ENCODE peak calls at places on chromosomes 7 and 10, in five cellular contexts. One of them, this sample, is unnamed. For H3K36me3 and H3K27me3, the result is how much of the 10 kb centered on the place peaks cover.

GRCh38 chr7:55309040-55309991 is 55.8 kb upstream of the LANCL2 start:
- DNase-seq in psoas muscle: no peak
- DNase-seq in keratinocyte: no peak
- DNase-seq in uterus: no peak
- DNase-seq in lung: no peak
- DNase-seq in this sample: no peak

GRCh38 chr7:79217976-79218626 is 235.4 kb downstream of the MAGI2 start:
- DNase-seq in psoas muscle: no peak
- DNase-seq in keratinocyte: no peak
- DNase-seq in uterus: no peak
- DNase-seq in lung: no peak
- DNase-seq in this sample: no peak

GRCh38 chr7:41786943-41787342 is 84.1 kb upstream of the INHBA start:
- DNase-seq in psoas muscle: no peak
- DNase-seq in keratinocyte: no peak
- DNase-seq in uterus: no peak
- DNase-seq in lung: no peak
- DNase-seq in this sample: no peak

GRCh38 chr7:20798694-20799121 is 12.0 kb upstream of the SP8 start:
- DNase-seq in psoas muscle: no peak
- DNase-seq in keratinocyte: no peak
- DNase-seq in uterus: no peak
- DNase-seq in lung: no peak
- DNase-seq in this sample: no peak

GRCh38 chr7:16114633-16115032 is 306.7 kb downstream of the CRPPA start:
- DNase-seq in psoas muscle: no peak
- DNase-seq in keratinocyte: no peak
- DNase-seq in uterus: no peak
- DNase-seq in lung: no peak
- DNase-seq in this sample: no peak

GRCh38 chr7:75977741-75978140 is 16.7 kb downstream of the TMEM120A start:
- DNase-seq in psoas muscle: peak
- DNase-seq in keratinocyte: no peak
- DNase-seq in uterus: peak
- DNase-seq in lung: no peak
- DNase-seq in this sample: no peak

GRCh38 chr10:113267616-113268015 is 285.2 kb upstream of the HABP2 start:
- DNase-seq in psoas muscle: no peak
- DNase-seq in keratinocyte: no peak
- DNase-seq in uterus: no peak
- DNase-seq in lung: no peak
- DNase-seq in this sample: no peak

GRCh38 chr7:41466760-41467384 is 236.0 kb downstream of the INHBA start:
- DNase-seq in psoas muscle: no peak
- DNase-seq in keratinocyte: no peak
- DNase-seq in uterus: no peak
- DNase-seq in lung: no peak
- DNase-seq in this sample: no peak

GRCh38 chr7:96346291-96346953 is 24.5 kb upstream of the SLC25A13 start:
- DNase-seq in psoas muscle: no peak
- DNase-seq in keratinocyte: no peak
- DNase-seq in uterus: no peak
- DNase-seq in lung: no peak
- DNase-seq in this sample: no peak

GRCh38 chr10:132539431-132539839 is 1.8 kb downstream of the INPP5A start:
- DNase-seq in psoas muscle: peak
- DNase-seq in keratinocyte: no peak
- DNase-seq in uterus: no peak
- DNase-seq in lung: no peak
- DNase-seq in this sample: no peak

GRCh38 chr10:101772017-101772894 is 3.7 kb downstream of the FGF8 start:
- DNase-seq in psoas muscle: no peak
- DNase-seq in keratinocyte: no peak
- DNase-seq in uterus: no peak
- DNase-seq in lung: no peak
- DNase-seq in this sample: no peak

GRCh38 chr7:106679153-106679931 is 18.4 kb upstream of the CCDC71L start:
- DNase-seq in psoas muscle: no peak
- DNase-seq in keratinocyte: no peak
- DNase-seq in uterus: no peak
- DNase-seq in lung: peak
- DNase-seq in this sample: peak

GRCh38 chr7:87564290-87564963 is 36.3 kb downstream of the ABCB1 start:
- DNase-seq in psoas muscle: no peak
- DNase-seq in keratinocyte: no peak
- DNase-seq in uterus: no peak
- DNase-seq in lung: peak
- DNase-seq in this sample: peak

GRCh38 chr10:22630229-22631174 is 83.9 kb downstream of the PIP4K2A start:
- DNase-seq in psoas muscle: no peak
- DNase-seq in keratinocyte: no peak
- DNase-seq in uterus: no peak
- DNase-seq in lung: no peak
- DNase-seq in this sample: no peak

GRCh38 chr7:99141756-99142726 is 1.9 kb downstream of the SMURF1 start:
- DNase-seq in psoas muscle: peak
- DNase-seq in keratinocyte: no peak
- DNase-seq in uterus: peak
- DNase-seq in lung: peak
- DNase-seq in this sample: peak

GRCh38 chr10:60611291-60611747 is 167.0 kb upstream of the CDK1 start:
- DNase-seq in psoas muscle: no peak
- DNase-seq in keratinocyte: peak
- DNase-seq in uterus: no peak
- DNase-seq in lung: no peak
- DNase-seq in this sample: peak

GRCh38 chr7:103794424-103794823 is 195.0 kb downstream of the RELN start:
- DNase-seq in psoas muscle: no peak
- DNase-seq in keratinocyte: no peak
- DNase-seq in uterus: no peak
- DNase-seq in lung: no peak
- DNase-seq in this sample: no peak

GRCh38 chr7:126605056-126605455 is 647.7 kb downstream of the GRM8 start:
- DNase-seq in psoas muscle: no peak
- DNase-seq in keratinocyte: no peak
- DNase-seq in uterus: no peak
- DNase-seq in lung: no peak
- DNase-seq in this sample: no peak

GRCh38 chr7:137757146-137757925 is 89.4 kb downstream of the DGKI start:
- DNase-seq in psoas muscle: no peak
- DNase-seq in keratinocyte: no peak
- DNase-seq in uterus: no peak
- DNase-seq in lung: no peak
- DNase-seq in this sample: no peak

GRCh38 chr10:124741922-124742417 is 2.2 kb downstream of the FAM53B start:
- DNase-seq in psoas muscle: peak
- DNase-seq in keratinocyte: no peak
- DNase-seq in uterus: peak
- DNase-seq in lung: peak
- DNase-seq in this sample: no peak

GRCh38 chr10:70169011-70169410 is 1.3 kb downstream of the SAR1A start:
- DNase-seq in psoas muscle: no peak
- DNase-seq in keratinocyte: no peak
- DNase-seq in uterus: no peak
- DNase-seq in lung: no peak
- DNase-seq in this sample: no peak

GRCh38 chr7:41328131-41328530 is 374.8 kb downstream of the INHBA start:
- DNase-seq in psoas muscle: no peak
- DNase-seq in keratinocyte: no peak
- DNase-seq in uterus: no peak
- DNase-seq in lung: no peak
- DNase-seq in this sample: no peak

GRCh38 chr7:26686448-26686981 is 177.9 kb downstream of the SKAP2 start:
- DNase-seq in psoas muscle: peak
- DNase-seq in keratinocyte: no peak
- DNase-seq in uterus: no peak
- DNase-seq in lung: no peak
- DNase-seq in this sample: peak

GRCh38 chr10:100728928-100729876 is 16.2 kb upstream of the PAX2 start:
- DNase-seq in psoas muscle: no peak
- DNase-seq in keratinocyte: no peak
- DNase-seq in uterus: no peak
- DNase-seq in lung: no peak
- DNase-seq in this sample: no peak

GRCh38 chr10:113991091-113991860 is 52.4 kb upstream of the ADRB1 start:
- DNase-seq in psoas muscle: no peak
- DNase-seq in keratinocyte: no peak
- DNase-seq in uterus: no peak
- DNase-seq in lung: no peak
- DNase-seq in this sample: no peak

GRCh38 chr10:124657806-124658205 is 86.4 kb downstream of the FAM53B start:
- DNase-seq in psoas muscle: no peak
- DNase-seq in keratinocyte: no peak
- DNase-seq in uterus: no peak
- DNase-seq in lung: no peak
- DNase-seq in this sample: no peak

GRCh38 chr10:124158592-124158991 is 65.2 kb upstream of the CHST15 start:
- DNase-seq in psoas muscle: no peak
- DNase-seq in keratinocyte: no peak
- DNase-seq in uterus: no peak
- DNase-seq in lung: no peak
- DNase-seq in this sample: no peak

GRCh38 chr7:2723138-2723850 is 35.3 kb downstream of the AMZ1 start:
- DNase-seq in psoas muscle: peak
- DNase-seq in keratinocyte: no peak
- DNase-seq in uterus: no peak
- DNase-seq in lung: no peak
- DNase-seq in this sample: no peak

GRCh38 chr7:105399043-105399725 is 10.5 kb upstream of the SRPK2 start:
- DNase-seq in psoas muscle: no peak
- DNase-seq in keratinocyte: no peak
- DNase-seq in uterus: no peak
- DNase-seq in lung: no peak
- DNase-seq in this sample: no peak

GRCh38 chr10:97771055-97771811 is 566 bp downstream of the SFRP5 start:
- DNase-seq in psoas muscle: no peak
- DNase-seq in keratinocyte: no peak
- DNase-seq in uterus: no peak
- DNase-seq in lung: no peak
- DNase-seq in this sample: no peak

DNA sequence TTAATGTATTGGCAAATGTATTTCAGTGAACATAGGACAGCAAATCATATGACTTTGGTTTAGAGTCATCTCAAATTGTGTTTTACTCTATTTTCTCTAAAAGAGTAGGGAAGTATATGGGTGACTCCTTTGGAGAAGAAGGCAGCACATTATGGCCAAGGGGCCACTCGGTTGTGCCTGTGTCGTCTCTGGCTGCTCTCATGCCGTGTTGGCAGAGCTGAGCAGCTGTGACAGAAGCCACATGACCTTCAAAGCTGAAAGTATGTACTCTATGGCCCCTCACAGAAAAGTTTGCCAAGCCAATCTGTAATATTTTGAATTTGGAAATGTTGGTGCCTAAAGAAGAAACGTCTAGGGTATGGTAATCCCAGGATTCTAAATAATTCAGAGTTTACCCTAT is 47.5 kb downstream of the TASOR2 start:
- DNase-seq in psoas muscle: no peak
- DNase-seq in keratinocyte: no peak
- DNase-seq in uterus: no peak
- DNase-seq in lung: no peak
- DNase-seq in this sample: no peak
- H3K36me3 ChIP-seq in psoas muscle: half or more
- H3K36me3 ChIP-seq in keratinocyte: under half
- H3K36me3 ChIP-seq in uterus: under half
- H3K36me3 ChIP-seq in lung: under half
- H3K36me3 ChIP-seq in this sample: under half

DNA sequence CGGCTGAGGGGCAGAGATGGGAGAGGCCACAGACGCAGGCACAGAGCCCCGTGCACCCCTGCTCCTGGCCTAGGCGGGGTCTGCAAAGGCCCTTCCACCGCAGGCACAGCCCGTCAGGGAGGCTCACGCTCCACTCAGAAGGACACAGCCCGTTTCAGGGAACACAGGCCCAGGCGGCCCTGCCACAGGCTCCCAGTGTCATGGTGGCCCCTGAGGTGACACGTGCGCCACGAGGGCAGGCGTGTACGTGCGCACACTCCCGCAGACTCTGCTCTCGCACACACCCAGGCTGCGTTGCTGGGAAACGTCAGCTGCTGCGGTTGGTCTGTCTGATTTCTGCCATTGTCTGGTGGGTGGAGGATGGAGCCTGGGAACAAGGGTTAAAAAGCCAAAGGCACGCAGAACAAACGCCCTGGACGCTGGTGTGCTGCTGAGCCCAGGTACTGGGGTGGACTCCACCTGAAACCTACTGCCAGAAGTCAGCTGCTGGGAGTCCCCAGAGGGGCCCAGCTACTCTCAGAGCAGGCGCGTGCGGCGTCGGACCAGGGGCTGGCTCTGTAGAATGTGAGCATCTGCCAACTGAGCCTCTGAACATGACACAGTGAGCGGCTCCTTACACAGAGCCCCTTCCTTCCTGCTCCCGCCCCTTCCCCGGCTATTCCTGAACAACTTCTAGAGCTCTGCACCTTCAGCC is 13.1 kb downstream of the GPER1 start:
- DNase-seq in psoas muscle: no peak
- DNase-seq in keratinocyte: no peak
- DNase-seq in uterus: no peak
- DNase-seq in lung: no peak
- DNase-seq in this sample: no peak
- H3K27ac ChIP-seq in psoas muscle: no peak
- H3K27ac ChIP-seq in keratinocyte: no peak
- H3K27ac ChIP-seq in uterus: no peak
- H3K27ac ChIP-seq in lung: no peak
- H3K27ac ChIP-seq in this sample: no peak

GRCh38 chr7:151777511-151777880 is 99.4 kb downstream of the PRKAG2 start:
- DNase-seq in psoas muscle: no peak
- DNase-seq in keratinocyte: no peak
- DNase-seq in uterus: no peak
- DNase-seq in lung: no peak
- DNase-seq in this sample: no peak
- H3K27me3 ChIP-seq in psoas muscle: under half
- H3K27me3 ChIP-seq in keratinocyte: under half
- H3K27me3 ChIP-seq in uterus: under half
- H3K27me3 ChIP-seq in lung: under half
- H3K27me3 ChIP-seq in this sample: under half

DNA sequence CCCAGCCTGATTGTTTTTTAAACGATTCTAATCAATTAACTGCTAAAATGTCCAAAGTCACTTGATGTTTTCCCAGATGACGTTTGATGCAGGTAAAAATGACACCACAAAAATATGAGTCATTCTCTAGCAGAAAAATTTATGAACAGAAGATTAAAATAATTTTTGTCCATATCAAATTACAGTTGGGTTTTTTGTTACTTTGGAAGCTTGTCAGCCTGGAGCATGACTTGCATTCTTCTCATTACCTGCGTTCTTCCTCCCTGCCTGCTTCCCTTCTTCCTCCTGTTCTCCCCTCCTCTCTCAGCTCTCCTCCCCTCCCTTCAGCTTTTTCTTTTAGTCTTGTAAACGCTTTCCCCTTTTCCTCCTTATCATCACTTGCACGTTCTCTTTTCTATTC is 18.7 kb downstream of the IL15RA start:
- DNase-seq in psoas muscle: no peak
- DNase-seq in keratinocyte: no peak
- DNase-seq in uterus: no peak
- DNase-seq in lung: no peak
- DNase-seq in this sample: peak
- H3K36me3 ChIP-seq in psoas muscle: half or more
- H3K36me3 ChIP-seq in keratinocyte: under half
- H3K36me3 ChIP-seq in uterus: under half
- H3K36me3 ChIP-seq in lung: under half
- H3K36me3 ChIP-seq in this sample: under half

This sample was measured in PC-9.